ENCODE peak calls at places on chromosomes 7 and 10, in seven cellular contexts. One of them, this sample, is unnamed.

GRCh38 chr7:17697128-17697881 is 243.0 kb downstream of the SNX13 start:
- DNase-seq in GM12878: no peak
- DNase-seq in HepG2: no peak
- DNase-seq in H1: no peak
- DNase-seq in SK-N-SH: no peak
- DNase-seq in A549: no peak
- DNase-seq in K562: no peak
- DNase-seq in this sample: no peak

GRCh38 chr7:35975851-35976454 is 175.1 kb downstream of the SEPTIN7 start:
- DNase-seq in K562: peak
- DNase-seq in HepG2: peak
- DNase-seq in SK-N-SH: peak
- DNase-seq in H1: peak
- DNase-seq in GM12878: peak
- DNase-seq in A549: no peak
- DNase-seq in this sample: peak

GRCh38 chr7:55490099-55490498 is 82.2 kb downstream of the VOPP1 start:
- DNase-seq in SK-N-SH: peak
- DNase-seq in H1: no peak
- DNase-seq in GM12878: no peak
- DNase-seq in K562: no peak
- DNase-seq in HepG2: no peak
- DNase-seq in A549: no peak
- DNase-seq in this sample: no peak

GRCh38 chr7:40827217-40828085 is 692.6 kb downstream of the SUGCT start:
- DNase-seq in H1: no peak
- DNase-seq in GM12878: no peak
- DNase-seq in A549: no peak
- DNase-seq in K562: no peak
- DNase-seq in HepG2: no peak
- DNase-seq in SK-N-SH: no peak
- DNase-seq in this sample: no peak

GRCh38 chr7:147833549-147833948 is 757.0 kb upstream of the C7orf33 start:
- DNase-seq in SK-N-SH: no peak
- DNase-seq in HepG2: no peak
- DNase-seq in A549: no peak
- DNase-seq in GM12878: no peak
- DNase-seq in H1: no peak
- DNase-seq in K562: no peak
- DNase-seq in this sample: no peak

GRCh38 chr7:2106506-2106905 is 126.2 kb downstream of the MAD1L1 start:
- DNase-seq in HepG2: no peak
- DNase-seq in K562: no peak
- DNase-seq in H1: no peak
- DNase-seq in A549: no peak
- DNase-seq in SK-N-SH: no peak
- DNase-seq in GM12878: no peak
- DNase-seq in this sample: no peak

GRCh38 chr10:23826399-23826798 is 382.5 kb upstream of the KIAA1217 start:
- DNase-seq in HepG2: peak
- DNase-seq in A549: no peak
- DNase-seq in H1: peak
- DNase-seq in K562: no peak
- DNase-seq in SK-N-SH: no peak
- DNase-seq in GM12878: no peak
- DNase-seq in this sample: no peak

GRCh38 chr10:1114355-1115261 is 58.4 kb downstream of the WDR37 start:
- DNase-seq in HepG2: no peak
- DNase-seq in H1: no peak
- DNase-seq in A549: no peak
- DNase-seq in K562: no peak
- DNase-seq in GM12878: no peak
- DNase-seq in SK-N-SH: no peak
- DNase-seq in this sample: no peak

GRCh38 chr7:134823400-134823799 is 44.0 kb downstream of the CALD1 start:
- DNase-seq in GM12878: no peak
- DNase-seq in K562: no peak
- DNase-seq in SK-N-SH: no peak
- DNase-seq in HepG2: no peak
- DNase-seq in H1: no peak
- DNase-seq in A549: no peak
- DNase-seq in this sample: peak

GRCh38 chr7:21276471-21277035 is 151.3 kb upstream of the SP4 start:
- DNase-seq in GM12878: no peak
- DNase-seq in H1: no peak
- DNase-seq in SK-N-SH: no peak
- DNase-seq in A549: no peak
- DNase-seq in K562: no peak
- DNase-seq in HepG2: no peak
- DNase-seq in this sample: no peak

GRCh38 chr10:62399211-62399610 is 25.0 kb downstream of the ZNF365 start:
- DNase-seq in HepG2: no peak
- DNase-seq in GM12878: no peak
- DNase-seq in SK-N-SH: no peak
- DNase-seq in A549: no peak
- DNase-seq in H1: no peak
- DNase-seq in K562: no peak
- DNase-seq in this sample: peak

GRCh38 chr10:92290837-92291609 is at the start of the genes CPEB3 and MARCHF5:
- DNase-seq in HepG2: peak
- DNase-seq in GM12878: peak
- DNase-seq in A549: peak
- DNase-seq in H1: peak
- DNase-seq in K562: peak
- DNase-seq in SK-N-SH: peak
- DNase-seq in this sample: peak

GRCh38 chr10:29533696-29534285 is 101.0 kb downstream of the SVIL start:
- DNase-seq in GM12878: no peak
- DNase-seq in SK-N-SH: no peak
- DNase-seq in H1: no peak
- DNase-seq in HepG2: no peak
- DNase-seq in A549: no peak
- DNase-seq in K562: no peak
- DNase-seq in this sample: no peak

GRCh38 chr10:49593998-49594397 is 16.1 kb upstream of the SLC18A3 start:
- DNase-seq in SK-N-SH: no peak
- DNase-seq in K562: peak
- DNase-seq in GM12878: no peak
- DNase-seq in A549: no peak
- DNase-seq in H1: no peak
- DNase-seq in HepG2: no peak
- DNase-seq in this sample: no peak

GRCh38 chr10:49595713-49596492 is 14.2 kb upstream of the SLC18A3 start:
- DNase-seq in HepG2: no peak
- DNase-seq in K562: no peak
- DNase-seq in GM12878: no peak
- DNase-seq in SK-N-SH: no peak
- DNase-seq in A549: no peak
- DNase-seq in H1: no peak
- DNase-seq in this sample: peak

GRCh38 chr10:49596493-49596809 is 13.7 kb upstream of the SLC18A3 start:
- DNase-seq in K562: no peak
- DNase-seq in GM12878: no peak
- DNase-seq in SK-N-SH: no peak
- DNase-seq in A549: no peak
- DNase-seq in H1: no peak
- DNase-seq in HepG2: no peak
- DNase-seq in this sample: no peak

GRCh38 chr10:49594594-49594993 is 15.5 kb upstream of the SLC18A3 start:
- DNase-seq in H1: no peak
- DNase-seq in A549: peak
- DNase-seq in GM12878: no peak
- DNase-seq in HepG2: peak
- DNase-seq in K562: peak
- DNase-seq in SK-N-SH: peak
- DNase-seq in this sample: peak

DNA sequence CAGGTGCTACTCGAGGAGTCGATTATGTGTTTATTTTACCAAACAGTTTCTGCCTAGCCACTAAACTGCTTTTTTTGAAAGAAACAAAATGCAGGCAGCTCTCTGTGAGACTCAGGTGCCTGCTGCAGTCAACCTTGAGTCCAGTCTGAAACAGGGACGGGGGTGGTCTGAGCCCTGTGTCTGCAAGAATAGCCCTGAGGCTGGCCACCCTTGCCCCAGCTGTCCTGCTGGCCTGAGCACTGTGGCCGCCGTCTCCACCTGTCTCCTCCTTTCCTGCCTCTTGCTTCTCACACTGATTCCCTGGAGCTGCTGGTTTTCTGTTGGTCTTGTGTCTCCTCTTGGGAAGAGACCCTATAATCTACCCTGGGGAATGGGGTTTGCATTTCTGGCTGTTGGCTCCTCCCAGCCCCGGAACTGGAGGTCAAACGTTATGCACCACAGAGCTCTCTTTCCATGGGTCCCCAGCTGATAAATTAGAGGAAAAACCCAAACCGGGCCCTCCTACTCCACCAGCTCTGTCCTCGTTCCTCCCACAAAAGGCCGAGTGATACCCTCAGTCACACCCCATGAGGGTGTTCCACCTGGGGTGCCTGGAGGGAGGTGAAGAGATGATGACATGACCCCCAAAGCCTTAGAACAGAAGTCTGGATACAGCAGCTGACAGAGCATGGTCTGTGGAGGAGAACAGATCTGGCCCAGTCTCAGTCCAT is 15.0 kb upstream of the SLC18A3 start:
- DNase-seq in K562: no peak
- DNase-seq in SK-N-SH: no peak
- DNase-seq in HepG2: no peak
- DNase-seq in H1: no peak
- DNase-seq in GM12878: no peak
- DNase-seq in A549: no peak
- DNase-seq in this sample: no peak
- TF ChIP-seq RFX5 in K562: no peak
- TF ChIP-seq RFX5 in SK-N-SH: no peak
- TF ChIP-seq RFX5 in HepG2: no peak
- TF ChIP-seq RFX5 in H1: no peak
- TF ChIP-seq RFX5 in GM12878: no peak
- TF ChIP-seq RFX5 in A549: no peak
- TF ChIP-seq RFX5 in this sample: no peak

GRCh38 chr7:979886-980571 is 3.0 kb upstream of the CYP2W1 start:
- DNase-seq in HepG2: no peak
- DNase-seq in H1: no peak
- DNase-seq in GM12878: no peak
- DNase-seq in K562: no peak
- DNase-seq in A549: no peak
- DNase-seq in SK-N-SH: peak
- DNase-seq in this sample: no peak
- H3K4me2 ChIP-seq in HepG2: no peak
- H3K4me2 ChIP-seq in H1: no peak
- H3K4me2 ChIP-seq in GM12878: no peak
- H3K4me2 ChIP-seq in K562: no peak
- H3K4me2 ChIP-seq in A549: no peak
- H3K4me2 ChIP-seq in SK-N-SH: no peak
- H3K4me2 ChIP-seq in this sample: no peak

DNA sequence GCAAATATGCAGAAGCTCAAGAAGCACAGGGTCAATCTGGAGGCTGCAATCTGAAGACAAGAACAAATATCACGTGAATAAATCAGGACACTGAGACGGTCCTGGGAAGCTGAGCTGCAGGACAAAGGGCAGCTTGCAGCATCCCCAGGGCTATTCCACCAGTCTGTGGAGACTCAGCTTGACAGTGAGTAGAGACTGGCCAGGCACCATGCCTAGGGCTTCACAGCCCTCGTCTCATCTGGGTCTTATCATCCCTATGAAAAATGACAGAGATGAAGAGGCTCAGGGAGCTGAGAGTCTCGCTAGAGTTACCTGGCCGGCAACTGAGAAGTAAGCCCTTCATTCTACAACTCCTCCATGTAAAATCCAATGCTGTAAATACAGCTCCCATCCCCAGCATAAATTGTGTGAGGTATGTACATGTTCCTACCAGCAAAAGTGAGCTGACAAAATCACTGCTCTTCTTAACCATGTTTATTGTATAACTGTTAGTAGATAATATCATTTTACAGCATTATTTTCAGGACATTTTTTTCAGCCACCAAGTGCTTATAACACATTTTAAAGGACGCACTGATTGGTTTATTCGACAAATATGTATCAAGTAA is 186.6 kb upstream of the IGFBP3 start:
- DNase-seq in A549: no peak
- DNase-seq in SK-N-SH: peak
- DNase-seq in GM12878: no peak
- DNase-seq in HepG2: no peak
- DNase-seq in H1: no peak
- DNase-seq in K562: no peak
- DNase-seq in this sample: no peak
- TF ChIP-seq USF2 in A549: no peak
- TF ChIP-seq USF2 in SK-N-SH: no peak
- TF ChIP-seq USF2 in GM12878: no peak
- TF ChIP-seq USF2 in HepG2: no peak
- TF ChIP-seq USF2 in H1: no peak
- TF ChIP-seq USF2 in K562: no peak
- TF ChIP-seq USF2 in this sample: no peak

GRCh38 chr7:102973096-102973802 is 60.4 kb downstream of the LRRC17 start:
- DNase-seq in K562: peak
- DNase-seq in H1: no peak
- DNase-seq in GM12878: no peak
- DNase-seq in HepG2: no peak
- DNase-seq in SK-N-SH: no peak
- DNase-seq in A549: no peak
- DNase-seq in this sample: no peak
- TF ChIP-seq RFX5 in K562: no peak
- TF ChIP-seq RFX5 in H1: no peak
- TF ChIP-seq RFX5 in GM12878: no peak
- TF ChIP-seq RFX5 in HepG2: no peak
- TF ChIP-seq RFX5 in SK-N-SH: no peak
- TF ChIP-seq RFX5 in A549: no peak
- TF ChIP-seq RFX5 in this sample: no peak

DNA sequence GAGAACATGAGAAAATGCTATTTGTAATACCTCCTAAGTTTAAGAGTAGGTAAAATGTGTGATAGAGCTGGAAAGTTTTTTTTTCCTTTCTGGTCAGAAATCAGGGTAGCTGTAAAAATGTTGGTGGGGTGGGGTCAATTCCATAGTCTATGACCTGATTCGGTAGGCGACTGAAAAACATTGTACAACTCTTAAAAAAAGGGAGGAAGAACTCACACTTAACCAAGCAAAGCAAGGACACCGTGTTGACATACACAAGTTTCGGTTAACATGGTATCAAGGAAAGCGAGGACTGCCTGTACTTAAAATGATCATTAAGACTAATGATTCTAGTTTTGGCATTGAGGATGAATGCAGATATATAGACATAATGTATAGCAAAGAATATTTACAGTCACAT is 1.8 kb upstream of the ZEB1 start:
- DNase-seq in H1: no peak
- DNase-seq in K562: no peak
- DNase-seq in HepG2: no peak
- DNase-seq in A549: no peak
- DNase-seq in GM12878: no peak
- DNase-seq in SK-N-SH: no peak
- DNase-seq in this sample: no peak
- H3K4me2 ChIP-seq in H1: no peak
- H3K4me2 ChIP-seq in K562: no peak
- H3K4me2 ChIP-seq in HepG2: no peak
- H3K4me2 ChIP-seq in A549: peak
- H3K4me2 ChIP-seq in GM12878: peak
- H3K4me2 ChIP-seq in SK-N-SH: peak
- H3K4me2 ChIP-seq in this sample: no peak

GRCh38 chr10:119981826-119982225 is 89.3 kb downstream of the SEC23IP start:
- DNase-seq in K562: no peak
- DNase-seq in A549: no peak
- DNase-seq in HepG2: no peak
- DNase-seq in GM12878: no peak
- DNase-seq in SK-N-SH: no peak
- DNase-seq in H1: no peak
- DNase-seq in this sample: no peak
- TF ChIP-seq USF2 in K562: no peak
- TF ChIP-seq USF2 in A549: no peak
- TF ChIP-seq USF2 in HepG2: no peak
- TF ChIP-seq USF2 in GM12878: no peak
- TF ChIP-seq USF2 in SK-N-SH: no peak
- TF ChIP-seq USF2 in H1: no peak
- TF ChIP-seq USF2 in this sample: no peak